ENCODE peak calls at places on chromosome 9, in eight cellular contexts. D, U, X, V, F, G, K and R are unnamed samples.

GRCh38 chr9:14723301-14723700 is 768 bp upstream of the CER1 start:
- DNase-seq in U (no peak), V (no peak), K (no peak), G (no peak), D (no peak), F (no peak), X (no peak), R (no peak)

GRCh38 chr9:4207881-4208615 is 91.8 kb downstream of the GLIS3 start:
- DNase-seq in V (peak), K (no peak), X (no peak), U (no peak), F (no peak), D (peak), G (no peak), R (no peak)

GRCh38 chr9:108469654-108470053 is 386.1 kb downstream of the ACTL7B start:
- DNase-seq in X (no peak), V (peak), F (no peak), D (peak), G (no peak), U (peak), K (no peak), R (no peak)

GRCh38 chr9:68705636-68706578 is 867 bp downstream of the PIP5K1B start:
- DNase-seq in V (no peak), F (no peak), D (no peak), K (peak), X (no peak), G (peak), U (peak), R (no peak)

GRCh38 chr9:33193818-33194217 is 26.7 kb upstream of the B4GALT1 start:
- DNase-seq in D (no peak), G (no peak), F (no peak), X (no peak), K (no peak), V (no peak), U (no peak), R (no peak)

GRCh38 chr9:129281506-129282145 is 103.6 kb upstream of the IER5L start:
- DNase-seq in D (no peak), F (no peak), X (no peak), U (no peak), K (no peak), G (peak), V (no peak), R (peak)

GRCh38 chr9:137158625-137159024 is 11.2 kb downstream of the LRRC26 start:
- DNase-seq in K (no peak), G (peak), F (no peak), U (no peak), V (no peak), X (no peak), D (no peak), R (no peak)

GRCh38 chr9:136963341-136963740 is 11.3 kb downstream of the LCN12 start:
- DNase-seq in X (no peak), G (no peak), D (no peak), K (no peak), F (no peak), U (no peak), V (no peak), R (no peak)

GRCh38 chr9:15243086-15243485 is 63.9 kb downstream of the TTC39B start:
- DNase-seq in U (no peak), G (no peak), V (peak), X (no peak), K (no peak), D (no peak), F (no peak), R (no peak)

GRCh38 chr9:93126825-93127368 is 7.2 kb downstream of the NINJ1 start:
- DNase-seq in U (no peak), G (peak), X (peak), F (no peak), K (no peak), D (no peak), V (peak), R (no peak)

GRCh38 chr9:94563548-94563947 is 8.7 kb downstream of the PCAT7 start:
- DNase-seq in F (no peak), X (no peak), K (no peak), V (no peak), D (no peak), G (no peak), U (no peak), R (no peak)

GRCh38 chr9:129895376-129896268 is 60.4 kb downstream of the USP20 start:
- DNase-seq in D (no peak), V (no peak), F (no peak), K (no peak), X (peak), U (no peak), G (no peak), R (no peak)

GRCh38 chr9:81664638-81665513 is 24.5 kb downstream of the TLE1 start:
- DNase-seq in G (no peak), K (no peak), D (no peak), X (no peak), V (no peak), U (no peak), F (no peak), R (no peak)

GRCh38 chr9:127828262-127829031 is 25.8 kb downstream of the FPGS start:
- DNase-seq in V (peak), K (peak), U (no peak), F (no peak), G (peak), X (no peak), D (peak), R (no peak)

GRCh38 chr9:88174324-88174723 is 36.0 kb upstream of the SPATA31C2 start:
- DNase-seq in G (no peak), F (no peak), D (peak), U (no peak), X (no peak), V (peak), K (no peak), R (no peak)

GRCh38 chr9:89640391-89640790 is 35.6 kb downstream of the GADD45G start:
- DNase-seq in F (no peak), X (no peak), V (no peak), D (peak), K (no peak), G (no peak), U (no peak), R (no peak)

GRCh38 chr9:113536483-113537226 is 73.1 kb downstream of the RGS3 start:
- DNase-seq in X (no peak), K (no peak), G (no peak), U (no peak), D (peak), V (no peak), F (no peak), R (no peak)

GRCh38 chr9:105694848-105695581 is 674 bp downstream of the TMEM38B start:
- DNase-seq in V (peak), F (peak), G (peak), D (peak), K (peak), U (peak), X (peak), R (peak)

GRCh38 chr9:116027511-116027910 is 126.1 kb upstream of the PAPPA start:
- DNase-seq in K (no peak), U (peak), G (no peak), X (no peak), V (peak), D (peak), F (no peak), R (no peak)

GRCh38 chr9:94867842-94868312 is 141.4 kb downstream of the AOPEP start:
- DNase-seq in G (no peak), K (no peak), D (peak), F (no peak), X (no peak), U (peak), V (peak), R (no peak)

GRCh38 chr9:138122201-138122600 is 244.6 kb downstream of the CACNA1B start:
- DNase-seq in D (no peak), K (no peak), G (no peak), V (no peak), F (no peak), X (no peak), U (no peak), R (no peak)

GRCh38 chr9:118522093-118523028 is 818.2 kb downstream of the TLR4 start:
- DNase-seq in K (peak), G (peak), F (peak), U (peak), V (peak), D (peak), X (no peak), R (peak)

GRCh38 chr9:76873056-76873792 is 32.7 kb downstream of the PRUNE2 start:
- DNase-seq in V (no peak), D (peak), X (no peak), G (no peak), U (no peak), F (no peak), K (peak), R (no peak)

GRCh38 chr9:128068656-128069221 is 707 bp downstream of the SLC25A25 start:
- DNase-seq in F (no peak), K (no peak), U (peak), V (no peak), G (no peak), D (no peak), X (no peak), R (no peak)

GRCh38 chr9:20292002-20292401 is 330.3 kb downstream of the MLLT3 start:
- DNase-seq in D (no peak), F (no peak), X (no peak), K (no peak), V (peak), G (no peak), U (peak), R (no peak)

GRCh38 chr9:136305822-136306690 is 2.2 kb upstream of the CCDC187 start:
- DNase-seq in X (no peak), D (peak), V (no peak), U (no peak), G (no peak), K (no peak), F (no peak), R (no peak)

GRCh38 chr9:71901695-71902094 is 9.3 kb downstream of the ABHD17B start:
- DNase-seq in F (no peak), U (no peak), X (no peak), K (no peak), G (no peak), V (no peak), D (no peak), R (no peak)

GRCh38 chr9:133029994-133030316 is 842 bp upstream of the GTF3C5 start:
- DNase-seq in X (no peak), D (no peak), V (no peak), F (no peak), U (no peak), G (no peak), K (no peak), R (no peak)

GRCh38 chr9:127942152-127943010 is 4.7 kb upstream of the DPM2 start:
- DNase-seq in F (no peak), V (peak), X (no peak), D (peak), G (peak), U (peak), K (peak), R (peak)

GRCh38 chr9:136740971-136741884 is 1.5 kb downstream of the LCN10 start:
- DNase-seq in K (no peak), D (no peak), V (no peak), U (no peak), X (no peak), G (no peak), F (no peak), R (no peak)

GRCh38 chr9:126069400-126069955 is 257.2 kb upstream of the MVB12B start:
- DNase-seq in K (no peak), X (no peak), D (no peak), G (no peak), F (no peak), V (no peak), U (no peak), R (no peak)

GRCh38 chr9:136740069-136740468 is 2.7 kb downstream of the LCN10 start:
- DNase-seq in V (no peak), X (no peak), U (no peak), G (no peak), D (no peak), K (no peak), F (no peak), R (no peak)

GRCh38 chr9:121269030-121269887 is 1.3 kb downstream of the GSN start:
- DNase-seq in F (no peak), V (peak), D (peak), X (no peak), K (no peak), U (no peak), G (peak), R (no peak)

GRCh38 chr9:127904518-127904887 is 5.1 kb upstream of the ST6GALNAC6 start:
- DNase-seq in V (no peak), F (no peak), G (no peak), D (no peak), U (no peak), X (no peak), K (peak), R (no peak)

GRCh38 chr9:92406506-92406905 is 2.1 kb upstream of the OGN start:
- DNase-seq in G (peak), V (no peak), D (no peak), K (no peak), F (no peak), X (no peak), U (no peak), R (no peak)